ENCODE peak calls at places on chromosomes 13 and 19, in six cellular contexts. H is NCI-H460; X is activated T-helper 9 cell treated with anti-CD3 and anti-CD28 coated beads, Interleukin-2, amount 50 U/mL, for 16 hours; T is WTC11; B is posterior cingulate gyrus; M is activated CD4-positive, CD25-positive, alpha-beta regulatory T cell. J is an unnamed sample.

GRCh38 chr19:2309734-2310362 is 1.9 kb upstream of the LINGO3 start:
- DNase-seq in H (no peak), X (no peak), M (no peak), B (peak), T (no peak), J (no peak)

GRCh38 chr19:4233282-4233853 is 4.0 kb downstream of the EBI3 start:
- DNase-seq in M (peak), X (peak), T (peak), H (peak), B (peak), J (peak)

GRCh38 chr13:32262165-32262564 is 53.0 kb downstream of the ZAR1L start:
- DNase-seq in T (no peak), M (no peak), H (no peak), B (no peak), X (no peak), J (no peak)

GRCh38 chr13:33787051-33787591 is 30.8 kb upstream of the RFC3 start:
- DNase-seq in T (no peak), M (no peak), X (no peak), B (no peak), H (no peak), J (no peak)

GRCh38 chr13:48567521-48568331 is 34.8 kb upstream of the RCBTB2 start:
- DNase-seq in M (no peak), H (no peak), X (no peak), B (no peak), T (no peak), J (no peak)

GRCh38 chr19:42529248-42529764 is 1.0 kb upstream of the CEACAM1 start:
- DNase-seq in B (peak), T (peak), H (peak), M (peak), X (peak), J (peak)

GRCh38 chr19:46180701-46181385 is 32.8 kb downstream of the IGFL2 start:
- DNase-seq in H (peak), B (no peak), T (no peak), M (no peak), X (no peak), J (no peak)

GRCh38 chr13:109631069-109631468 is 155.3 kb downstream of the IRS2 start:
- DNase-seq in X (no peak), M (no peak), T (no peak), H (no peak), B (no peak), J (no peak)

GRCh38 chr19:39916851-39917396 is 17.5 kb downstream of the FCGBP start:
- DNase-seq in B (no peak), T (no peak), X (no peak), H (no peak), M (no peak), J (no peak)

GRCh38 chr13:39023316-39023715 is 14.6 kb downstream of the PROSER1 start:
- DNase-seq in M (no peak), B (no peak), X (no peak), H (no peak), T (no peak), J (no peak)

J was measured in stimulated activated effector memory CD8-positive, alpha-beta T cell treated with anti-CD3 and anti-CD28 coated beads, Interleukin-12 subunit alpha, Interleukin-12 subunit beta, amount 100 ng/mL, for 72 hours.